ENCODE peak calls at places on chromosomes 2 and 18, in five cellular contexts. One of them, this sample, is unnamed.

GRCh38 chr2:132420776-132421175 is 4.2 kb downstream of the GPR39 start:
- DNase-seq in AG04450: no peak
- DNase-seq in heart left ventricle: no peak
- DNase-seq in foreskin keratinocyte: no peak
- DNase-seq in dorsolateral prefrontal cortex: no peak
- DNase-seq in this sample: no peak

GRCh38 chr2:165056585-165056984 is 101.3 kb upstream of the SLC38A11 start:
- DNase-seq in AG04450: no peak
- DNase-seq in heart left ventricle: no peak
- DNase-seq in foreskin keratinocyte: no peak
- DNase-seq in dorsolateral prefrontal cortex: no peak
- DNase-seq in this sample: no peak

GRCh38 chr2:4662161-4662779 is 958.9 kb downstream of the DCDC2C start:
- DNase-seq in AG04450: no peak
- DNase-seq in heart left ventricle: no peak
- DNase-seq in foreskin keratinocyte: no peak
- DNase-seq in dorsolateral prefrontal cortex: no peak
- DNase-seq in this sample: no peak

GRCh38 chr2:179636100-179636980 is 225.1 kb downstream of the ZNF385B start:
- DNase-seq in AG04450: no peak
- DNase-seq in heart left ventricle: no peak
- DNase-seq in foreskin keratinocyte: no peak
- DNase-seq in dorsolateral prefrontal cortex: no peak
- DNase-seq in this sample: no peak

GRCh38 chr2:113822087-113822805 is 65.8 kb upstream of the SLC35F5 start:
- DNase-seq in AG04450: no peak
- DNase-seq in heart left ventricle: no peak
- DNase-seq in foreskin keratinocyte: no peak
- DNase-seq in dorsolateral prefrontal cortex: no peak
- DNase-seq in this sample: no peak

GRCh38 chr18:49024408-49024807 is 73.6 kb upstream of the SMAD7 start:
- DNase-seq in AG04450: no peak
- DNase-seq in heart left ventricle: no peak
- DNase-seq in foreskin keratinocyte: no peak
- DNase-seq in dorsolateral prefrontal cortex: no peak
- DNase-seq in this sample: no peak

GRCh38 chr2:71389379-71390072 is 57.9 kb downstream of the ZNF638 start:
- DNase-seq in AG04450: no peak
- DNase-seq in heart left ventricle: no peak
- DNase-seq in foreskin keratinocyte: no peak
- DNase-seq in dorsolateral prefrontal cortex: peak
- DNase-seq in this sample: no peak

GRCh38 chr2:231709981-231710750 is 1.8 kb downstream of the PTMA start:
- DNase-seq in AG04450: no peak
- DNase-seq in heart left ventricle: peak
- DNase-seq in foreskin keratinocyte: no peak
- DNase-seq in dorsolateral prefrontal cortex: peak
- DNase-seq in this sample: peak

GRCh38 chr18:12308386-12309100 is 502 bp downstream of the TUBB6 start:
- DNase-seq in AG04450: peak
- DNase-seq in heart left ventricle: peak
- DNase-seq in foreskin keratinocyte: peak
- DNase-seq in dorsolateral prefrontal cortex: peak
- DNase-seq in this sample: peak

GRCh38 chr2:69780907-69781306 is 39.0 kb downstream of the ANXA4 start:
- DNase-seq in AG04450: no peak
- DNase-seq in heart left ventricle: no peak
- DNase-seq in foreskin keratinocyte: no peak
- DNase-seq in dorsolateral prefrontal cortex: no peak
- DNase-seq in this sample: no peak

GRCh38 chr2:69784228-69784627 is 42.3 kb downstream of the ANXA4 start:
- DNase-seq in AG04450: no peak
- DNase-seq in heart left ventricle: no peak
- DNase-seq in foreskin keratinocyte: no peak
- DNase-seq in dorsolateral prefrontal cortex: no peak
- DNase-seq in this sample: no peak

GRCh38 chr2:69785358-69785757 is 43.4 kb downstream of the ANXA4 start:
- DNase-seq in AG04450: no peak
- DNase-seq in heart left ventricle: no peak
- DNase-seq in foreskin keratinocyte: no peak
- DNase-seq in dorsolateral prefrontal cortex: no peak
- DNase-seq in this sample: no peak

GRCh38 chr2:69779258-69779989 is 37.5 kb downstream of the ANXA4 start:
- DNase-seq in AG04450: no peak
- DNase-seq in heart left ventricle: no peak
- DNase-seq in foreskin keratinocyte: peak
- DNase-seq in dorsolateral prefrontal cortex: no peak
- DNase-seq in this sample: no peak

GRCh38 chr2:69781321-69782248 is 39.7 kb downstream of the ANXA4 start:
- DNase-seq in AG04450: no peak
- DNase-seq in heart left ventricle: no peak
- DNase-seq in foreskin keratinocyte: no peak
- DNase-seq in dorsolateral prefrontal cortex: no peak
- DNase-seq in this sample: no peak
- H3K27ac ChIP-seq in AG04450: no peak
- H3K27ac ChIP-seq in heart left ventricle: no peak
- H3K27ac ChIP-seq in foreskin keratinocyte: no peak
- H3K27ac ChIP-seq in dorsolateral prefrontal cortex: no peak
- H3K27ac ChIP-seq in this sample: no peak

GRCh38 chr2:223039618-223040017 is 12.4 kb upstream of the KCNE4 start:
- DNase-seq in AG04450: no peak
- DNase-seq in heart left ventricle: no peak
- DNase-seq in foreskin keratinocyte: no peak
- DNase-seq in dorsolateral prefrontal cortex: no peak
- DNase-seq in this sample: no peak

GRCh38 chr2:223042284-223042683 is 9.7 kb upstream of the KCNE4 start:
- DNase-seq in AG04450: no peak
- DNase-seq in heart left ventricle: no peak
- DNase-seq in foreskin keratinocyte: no peak
- DNase-seq in dorsolateral prefrontal cortex: no peak
- DNase-seq in this sample: no peak

GRCh38 chr2:223041527-223042109 is 10.4 kb upstream of the KCNE4 start:
- DNase-seq in AG04450: peak
- DNase-seq in heart left ventricle: peak
- DNase-seq in foreskin keratinocyte: peak
- DNase-seq in dorsolateral prefrontal cortex: peak
- DNase-seq in this sample: peak

GRCh38 chr2:223042704-223043118 is 9.3 kb upstream of the KCNE4 start:
- DNase-seq in AG04450: no peak
- DNase-seq in heart left ventricle: no peak
- DNase-seq in foreskin keratinocyte: peak
- DNase-seq in dorsolateral prefrontal cortex: no peak
- DNase-seq in this sample: no peak

DNA sequence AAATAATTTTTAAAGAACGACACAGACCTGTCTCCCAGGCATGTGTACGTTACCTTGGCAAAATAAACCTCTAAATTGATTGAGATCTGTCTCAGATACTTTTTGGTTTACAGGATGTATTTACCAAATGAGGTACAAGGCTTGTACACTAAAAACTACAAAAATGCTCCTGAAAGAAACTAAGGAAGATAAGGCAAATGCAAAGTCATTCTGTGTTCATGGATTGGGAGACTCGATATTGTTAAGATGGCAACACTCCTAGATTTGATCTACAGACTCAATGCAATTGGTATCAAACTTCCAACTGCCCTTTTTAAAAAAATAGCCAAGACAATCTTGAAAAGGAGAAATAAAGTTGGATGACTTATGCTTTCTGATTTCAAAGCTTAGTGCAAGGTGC is 11.5 kb upstream of the KCNE4 start:
- DNase-seq in AG04450: no peak
- DNase-seq in heart left ventricle: no peak
- DNase-seq in foreskin keratinocyte: no peak
- DNase-seq in dorsolateral prefrontal cortex: no peak
- DNase-seq in this sample: no peak
- H3K27ac ChIP-seq in AG04450: no peak
- H3K27ac ChIP-seq in heart left ventricle: no peak
- H3K27ac ChIP-seq in foreskin keratinocyte: no peak
- H3K27ac ChIP-seq in dorsolateral prefrontal cortex: no peak
- H3K27ac ChIP-seq in this sample: no peak

GRCh38 chr2:144443837-144444236 is 76.1 kb downstream of the ZEB2 start:
- DNase-seq in AG04450: no peak
- DNase-seq in heart left ventricle: no peak
- DNase-seq in foreskin keratinocyte: no peak
- DNase-seq in dorsolateral prefrontal cortex: no peak
- DNase-seq in this sample: no peak
- H3K27ac ChIP-seq in AG04450: no peak
- H3K27ac ChIP-seq in heart left ventricle: peak
- H3K27ac ChIP-seq in foreskin keratinocyte: no peak
- H3K27ac ChIP-seq in dorsolateral prefrontal cortex: peak
- H3K27ac ChIP-seq in this sample: no peak

DNA sequence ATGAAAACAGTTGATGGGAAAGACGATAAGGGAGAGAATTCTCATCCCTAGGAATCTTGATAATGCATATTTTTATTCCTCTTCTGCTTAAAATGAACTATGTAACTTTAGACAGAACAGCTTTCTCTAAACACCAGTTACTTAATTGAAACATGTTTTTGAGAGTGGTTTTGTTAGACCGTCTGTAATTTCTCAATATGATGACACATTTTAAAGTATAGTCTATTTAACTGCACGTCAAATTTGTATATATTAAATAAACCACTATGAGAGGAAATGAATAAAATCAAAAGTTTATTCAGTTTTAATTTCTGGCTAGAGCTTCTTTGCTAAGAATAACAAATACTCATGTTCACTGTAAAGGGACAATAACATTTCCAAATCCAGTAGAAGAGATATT is 1454.0 kb upstream of the NXPH2 start:
- DNase-seq in AG04450: no peak
- DNase-seq in heart left ventricle: no peak
- DNase-seq in foreskin keratinocyte: no peak
- DNase-seq in dorsolateral prefrontal cortex: no peak
- DNase-seq in this sample: no peak
- H3K27ac ChIP-seq in AG04450: no peak
- H3K27ac ChIP-seq in heart left ventricle: no peak
- H3K27ac ChIP-seq in foreskin keratinocyte: no peak
- H3K27ac ChIP-seq in dorsolateral prefrontal cortex: no peak
- H3K27ac ChIP-seq in this sample: no peak

DNA sequence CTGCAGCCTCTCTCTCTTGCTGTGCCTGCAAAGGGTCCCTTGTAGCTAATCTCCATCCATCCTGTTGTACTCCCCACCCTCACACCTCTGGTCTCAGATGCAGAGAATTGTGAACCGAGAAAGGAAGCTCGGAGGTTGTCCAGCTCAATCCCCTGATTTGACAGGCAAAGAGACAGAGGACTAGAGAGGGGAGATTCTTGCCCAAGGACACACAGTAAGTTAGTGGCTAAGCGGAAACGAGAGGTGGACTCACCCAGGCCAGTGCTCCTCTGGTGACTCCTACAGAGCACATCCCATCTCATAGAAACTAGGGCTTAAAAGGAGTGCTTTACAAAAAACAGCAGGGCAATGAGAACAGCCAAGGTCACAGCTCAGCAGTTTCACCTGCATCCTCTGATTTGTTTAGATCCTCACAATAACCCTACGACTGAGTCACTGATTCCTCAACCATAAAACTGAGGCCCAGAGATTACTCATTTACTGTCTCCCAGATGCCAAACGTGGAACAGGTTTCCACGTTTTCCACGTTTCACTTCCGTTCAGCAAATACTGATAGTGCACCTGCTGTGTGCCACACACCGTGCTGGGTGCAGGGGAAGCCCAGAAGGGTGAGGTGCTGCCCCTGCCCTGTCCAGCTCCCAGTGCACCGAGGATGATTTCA is 22.1 kb downstream of the EHD3 start:
- DNase-seq in AG04450: no peak
- DNase-seq in heart left ventricle: no peak
- DNase-seq in foreskin keratinocyte: peak
- DNase-seq in dorsolateral prefrontal cortex: no peak
- DNase-seq in this sample: no peak
- H3K27ac ChIP-seq in AG04450: peak
- H3K27ac ChIP-seq in heart left ventricle: no peak
- H3K27ac ChIP-seq in foreskin keratinocyte: no peak
- H3K27ac ChIP-seq in dorsolateral prefrontal cortex: peak
- H3K27ac ChIP-seq in this sample: no peak

GRCh38 chr18:44802508-44802907 is 121.8 kb downstream of the SETBP1 start:
- DNase-seq in AG04450: no peak
- DNase-seq in heart left ventricle: no peak
- DNase-seq in foreskin keratinocyte: peak
- DNase-seq in dorsolateral prefrontal cortex: no peak
- DNase-seq in this sample: no peak
- H3K27ac ChIP-seq in AG04450: no peak
- H3K27ac ChIP-seq in heart left ventricle: peak
- H3K27ac ChIP-seq in foreskin keratinocyte: no peak
- H3K27ac ChIP-seq in dorsolateral prefrontal cortex: peak
- H3K27ac ChIP-seq in this sample: peak

GRCh38 chr2:237546040-237546875 is 20.1 kb upstream of the PRLH start:
- DNase-seq in AG04450: no peak
- DNase-seq in heart left ventricle: no peak
- DNase-seq in foreskin keratinocyte: no peak
- DNase-seq in dorsolateral prefrontal cortex: no peak
- DNase-seq in this sample: no peak
- H3K27ac ChIP-seq in AG04450: no peak
- H3K27ac ChIP-seq in heart left ventricle: no peak
- H3K27ac ChIP-seq in foreskin keratinocyte: no peak
- H3K27ac ChIP-seq in dorsolateral prefrontal cortex: no peak
- H3K27ac ChIP-seq in this sample: no peak

GRCh38 chr2:58054264-58054663 is 7.7 kb downstream of the VRK2 start:
- DNase-seq in AG04450: no peak
- DNase-seq in heart left ventricle: no peak
- DNase-seq in foreskin keratinocyte: no peak
- DNase-seq in dorsolateral prefrontal cortex: no peak
- DNase-seq in this sample: no peak

GRCh38 chr2:58055027-58055786 is 8.6 kb downstream of the VRK2 start:
- DNase-seq in AG04450: no peak
- DNase-seq in heart left ventricle: no peak
- DNase-seq in foreskin keratinocyte: no peak
- DNase-seq in dorsolateral prefrontal cortex: no peak
- DNase-seq in this sample: no peak

GRCh38 chr2:58052978-58053377 is 6.4 kb downstream of the VRK2 start:
- DNase-seq in AG04450: no peak
- DNase-seq in heart left ventricle: no peak
- DNase-seq in foreskin keratinocyte: no peak
- DNase-seq in dorsolateral prefrontal cortex: no peak
- DNase-seq in this sample: no peak

GRCh38 chr2:58057890-58058590 is 11.4 kb downstream of the VRK2 start:
- DNase-seq in AG04450: no peak
- DNase-seq in heart left ventricle: no peak
- DNase-seq in foreskin keratinocyte: no peak
- DNase-seq in dorsolateral prefrontal cortex: no peak
- DNase-seq in this sample: no peak

DNA sequence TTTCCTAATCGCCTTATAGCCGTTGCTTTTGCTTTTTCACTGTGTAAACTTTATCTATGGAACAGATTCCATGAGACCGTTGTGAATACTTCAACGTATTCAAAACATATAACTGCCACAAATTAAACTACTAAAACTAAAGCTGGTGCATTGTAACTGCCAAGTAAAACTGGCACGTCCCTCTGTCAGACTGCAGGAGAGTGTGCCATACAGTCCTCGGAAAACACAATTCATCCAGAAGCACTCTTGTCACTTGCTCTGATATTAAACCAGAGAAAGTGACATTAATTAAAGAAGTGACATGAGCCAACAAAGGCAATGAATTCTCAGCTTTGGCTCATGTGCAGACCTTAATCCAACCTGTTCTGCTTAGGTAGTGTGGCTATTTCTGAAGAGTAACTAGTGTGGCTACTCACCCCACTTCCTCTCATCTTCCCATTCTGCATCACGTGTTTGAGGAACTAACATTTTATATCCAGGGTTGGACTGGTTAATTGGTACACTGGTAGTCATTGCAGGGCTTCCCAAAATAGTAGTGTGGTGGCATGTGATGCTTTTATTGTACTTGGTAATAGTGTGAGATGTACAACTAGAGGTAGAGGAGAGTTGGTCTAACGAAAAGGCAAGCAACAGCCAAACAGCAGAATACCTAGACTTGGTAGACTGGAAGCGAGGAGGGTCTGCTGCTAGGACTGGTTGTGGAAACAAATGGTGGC is 9.8 kb downstream of the VRK2 start:
- DNase-seq in AG04450: no peak
- DNase-seq in heart left ventricle: no peak
- DNase-seq in foreskin keratinocyte: no peak
- DNase-seq in dorsolateral prefrontal cortex: no peak
- DNase-seq in this sample: no peak
- H3K27ac ChIP-seq in AG04450: no peak
- H3K27ac ChIP-seq in heart left ventricle: peak
- H3K27ac ChIP-seq in foreskin keratinocyte: no peak
- H3K27ac ChIP-seq in dorsolateral prefrontal cortex: no peak
- H3K27ac ChIP-seq in this sample: no peak